ENCODE peak calls at places on chromosomes 12 and 14, in ten cellular contexts. E is lower leg skin, N is upper lobe of left lung, X is stomach, L is HCT116, R is A549, T is adrenal gland, F is esophagus muscularis mucosa, W is ovary, V is Peyer's patch. O is an unnamed sample.

GRCh38 chr12:63410197-63410596 is 258.1 kb downstream of the DPY19L2 start:
- DNase-seq in R (no peak), T (no peak), V (no peak), W (no peak), L (no peak), E (no peak), N (no peak), F (no peak), X (no peak), O (no peak)

GRCh38 chr12:57694459-57695019 is 607 bp downstream of the OS9 start:
- DNase-seq in T (no peak), X (no peak), W (peak), F (no peak), E (no peak), N (no peak), R (no peak), V (peak), L (no peak), O (peak)

GRCh38 chr14:20760950-20761349 is 7.3 kb upstream of the EDDM3B start:
- DNase-seq in X (no peak), R (no peak), T (no peak), F (no peak), V (no peak), N (no peak), E (no peak), W (no peak), L (no peak), O (no peak)

GRCh38 chr12:71591601-71592000 is 72.0 kb downstream of the ZFC3H1 start:
- DNase-seq in L (no peak), T (no peak), V (no peak), R (no peak), X (no peak), W (no peak), E (no peak), F (no peak), N (no peak), O (no peak)

GRCh38 chr12:51343201-51343600 is 3.3 kb downstream of the CELA1 start:
- DNase-seq in R (no peak), T (no peak), X (no peak), L (no peak), V (no peak), F (no peak), E (no peak), N (no peak), W (no peak), O (no peak)

GRCh38 chr14:95620659-95621059 is 65.6 kb upstream of the TCL1B start:
- DNase-seq in R (no peak), F (no peak), L (no peak), E (no peak), N (peak), W (no peak), T (no peak), V (no peak), X (no peak), O (no peak)

GRCh38 chr14:34628681-34629135 is 1.2 kb downstream of the SNX6 start:
- DNase-seq in T (peak), X (peak), L (no peak), R (no peak), N (no peak), V (no peak), E (peak), W (no peak), F (no peak), O (peak)

GRCh38 chr12:38689704-38690103 is 215.7 kb downstream of the CPNE8 start:
- DNase-seq in R (no peak), T (no peak), N (no peak), V (no peak), E (no peak), X (no peak), W (no peak), F (no peak), L (no peak), O (no peak)

GRCh38 chr12:21337453-21337852 is 2.7 kb upstream of the SLCO1A2 start:
- DNase-seq in X (no peak), W (no peak), T (no peak), R (no peak), F (no peak), E (no peak), V (no peak), N (no peak), L (no peak), O (no peak)

GRCh38 chr12:77686760-77687159 is 143.9 kb upstream of the NAV3 start:
- DNase-seq in X (no peak), L (no peak), F (no peak), T (no peak), R (no peak), W (no peak), E (no peak), V (no peak), N (no peak), O (no peak)

DNA sequence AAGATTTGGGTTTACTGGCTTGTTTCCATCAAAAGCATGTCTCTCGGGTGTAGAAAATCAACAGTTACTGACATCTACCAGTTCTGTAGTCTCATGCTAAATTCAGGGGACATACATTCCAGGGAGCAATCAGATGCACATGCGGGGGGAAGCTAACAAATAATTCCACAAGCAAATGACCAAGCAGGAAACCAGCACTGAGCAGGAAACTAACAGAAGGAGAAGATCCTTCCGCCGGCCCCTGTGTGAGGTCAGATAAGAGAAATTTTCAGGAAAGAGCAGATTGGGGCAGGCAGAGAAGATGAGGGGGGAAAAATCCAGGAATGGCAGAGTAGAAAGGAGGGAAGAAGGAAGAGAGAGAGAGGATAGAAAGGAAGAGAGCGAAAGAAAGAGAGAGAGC is 127.6 kb upstream of the TMCC3 start:
- DNase-seq in V (no peak), F (no peak), N (no peak), E (no peak), L (no peak), X (no peak), W (no peak), T (no peak), R (no peak), O (no peak)
- TF ChIP-seq POLR2A in V (no peak), F (no peak), N (no peak), E (no peak), L (no peak), X (no peak), W (no peak), T (no peak), R (no peak), O (no peak)

GRCh38 chr14:24114536-24115450 is at the start of the genes DCAF11 and NRL:
- DNase-seq in W (peak), E (peak), T (peak), X (peak), L (peak), F (peak), V (peak), R (peak), N (peak), O (peak)
- TF ChIP-seq POLR2A in W (peak), E (no peak), T (no peak), X (no peak), L (peak), F (peak), V (peak), R (peak), N (no peak), O (peak)

GRCh38 chr12:113297214-113297587 is 37.7 kb downstream of the SLC8B1 start:
- DNase-seq in E (no peak), N (no peak), X (no peak), L (no peak), T (peak), F (no peak), R (no peak), W (no peak), V (no peak), O (no peak)

GRCh38 chr12:113296557-113297213 is 38.2 kb downstream of the SLC8B1 start:
- DNase-seq in W (no peak), L (no peak), E (no peak), N (no peak), X (no peak), R (no peak), F (no peak), V (no peak), T (no peak), O (no peak)

GRCh38 chr12:113298861-113299545 is 35.9 kb downstream of the SLC8B1 start:
- DNase-seq in L (no peak), W (peak), E (peak), V (no peak), X (no peak), N (peak), T (peak), F (no peak), R (no peak), O (peak)

GRCh38 chr12:113298472-113298817 is 36.5 kb downstream of the SLC8B1 start:
- DNase-seq in X (no peak), W (no peak), T (no peak), E (no peak), N (no peak), V (no peak), L (no peak), F (no peak), R (no peak), O (no peak)

DNA sequence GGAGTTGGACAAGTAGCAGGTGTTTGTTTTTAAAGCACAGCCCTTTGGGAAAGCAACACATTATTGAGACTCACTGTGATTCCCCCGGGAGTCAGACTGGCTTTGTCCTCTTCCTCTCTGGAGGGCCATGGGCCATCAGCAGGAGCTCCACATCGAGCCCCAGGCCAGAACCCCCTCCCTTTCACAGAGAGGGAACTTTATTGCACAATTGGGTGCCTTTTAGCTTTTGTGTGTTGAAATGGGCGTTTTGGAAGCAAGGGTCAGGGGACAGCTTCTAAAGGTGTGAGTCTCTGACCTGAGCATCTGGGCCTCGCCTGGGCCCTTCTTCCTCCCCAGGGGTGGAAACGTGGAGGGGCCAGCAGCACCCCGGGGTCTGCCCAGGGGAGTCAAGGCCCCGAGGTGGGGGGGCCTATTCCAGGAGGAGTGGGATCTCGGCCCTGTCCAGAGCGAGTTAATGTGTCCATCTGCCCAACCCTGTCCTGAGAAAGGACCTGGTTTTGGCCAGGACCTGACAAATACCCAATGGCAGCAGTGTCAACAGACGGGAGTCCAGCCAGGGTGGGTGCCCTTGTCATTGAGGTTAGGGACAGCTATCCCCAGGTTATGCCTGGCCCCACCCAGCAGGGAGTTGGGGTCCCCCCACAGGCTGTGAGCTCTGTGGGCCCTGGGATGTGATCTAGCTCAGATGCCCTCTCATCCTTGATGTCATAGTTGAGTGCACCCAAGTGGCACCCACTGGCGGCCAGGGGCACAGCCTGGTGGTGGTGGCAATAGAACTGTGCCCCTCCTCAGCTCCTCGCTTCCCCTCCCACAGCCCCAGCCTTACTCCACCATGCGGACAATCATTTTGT is 37.1 kb downstream of the SLC8B1 start:
- DNase-seq in R (no peak), V (no peak), F (no peak), E (no peak), N (no peak), X (no peak), T (no peak), L (no peak), W (no peak), O (no peak)
- TF ChIP-seq POLR2A in R (no peak), V (no peak), F (no peak), E (no peak), N (no peak), X (no peak), T (peak), L (no peak), W (no peak), O (no peak)

GRCh38 chr12:130162267-130162666 is at the start of gene FZD10:
- DNase-seq in R (no peak), V (no peak), T (no peak), X (no peak), N (peak), L (no peak), W (peak), E (peak), F (no peak), O (no peak)
- TF ChIP-seq POLR2A in R (no peak), V (no peak), T (no peak), X (no peak), N (no peak), L (no peak), W (no peak), E (no peak), F (no peak), O (no peak)

O was measured in erythroblast.